ENCODE peak calls at places on chromosomes 5 and 9, in nine cellular contexts. H is kidney epithelial cell; D is activated CD8-positive, alpha-beta memory T cell treated with anti-CD3 and anti-CD28 coated beads, Interleukin-2, amount 50 U/mL, for 48 hours; R is LoVo; Y is NCI-H1105; S is RKO; N is putamen; J is stimulated activated CD4-positive, alpha-beta T cell treated with anti-CD3 and anti-CD28 coated beads, Interleukin-12 subunit alpha, Interleukin-12 subunit beta, amount 100 ng/mL, for 4 hours; E is stimulated activated naive B cell treated with anti-CD40 and anti-IgM and Interleukin-4, amounts not matched to agents 10 μg/mL and 1 μg/mL and 100 μg/mL, for 72 hours. L is an unnamed sample.

GRCh38 chr9:16268037-16269010 is 602.1 kb downstream of the BNC2 start:
- DNase-seq in J (no peak), H (no peak), S (no peak), R (no peak), E (no peak), N (no peak), Y (no peak), D (no peak), L (no peak)

GRCh38 chr9:116066221-116066620 is 87.4 kb upstream of the PAPPA start:
- DNase-seq in E (no peak), J (no peak), R (no peak), H (no peak), N (no peak), S (no peak), D (no peak), Y (no peak), L (no peak)

GRCh38 chr5:150428106-150428876 is 15.6 kb upstream of the CD74 start:
- DNase-seq in E (no peak), J (no peak), Y (no peak), D (no peak), S (no peak), R (no peak), H (no peak), N (peak), L (no peak)

GRCh38 chr9:87548159-87548558 is 50.5 kb downstream of the DAPK1 start:
- DNase-seq in E (no peak), N (no peak), S (no peak), Y (no peak), D (no peak), J (no peak), R (no peak), H (no peak), L (no peak)

GRCh38 chr5:173743641-173744343 is 127.3 kb upstream of the BOD1 start:
- DNase-seq in N (no peak), H (no peak), S (no peak), Y (no peak), R (no peak), E (no peak), D (no peak), J (no peak), L (no peak)

GRCh38 chr9:97518909-97519307 is 17.4 kb downstream of the TMOD1 start:
- DNase-seq in J (no peak), Y (no peak), E (no peak), S (peak), N (no peak), H (peak), D (no peak), R (peak), L (no peak)

GRCh38 chr9:69885931-69886330 is 65.3 kb downstream of the CFAP95 start:
- DNase-seq in J (no peak), H (no peak), S (no peak), E (no peak), N (peak), Y (no peak), R (no peak), D (no peak), L (no peak)

GRCh38 chr9:138098116-138098907 is 220.7 kb downstream of the CACNA1B start:
- DNase-seq in J (no peak), H (no peak), Y (no peak), D (peak), R (no peak), E (no peak), S (no peak), N (no peak), L (no peak)

GRCh38 chr5:14250094-14250777 is 107.1 kb downstream of the TRIO start:
- DNase-seq in S (no peak), R (no peak), E (no peak), D (no peak), Y (peak), N (peak), J (no peak), H (peak), L (no peak)

GRCh38 chr9:23858234-23858633 is 32.2 kb upstream of the ELAVL2 start:
- DNase-seq in N (no peak), D (no peak), H (no peak), Y (no peak), E (no peak), R (no peak), J (no peak), S (no peak), L (no peak)

GRCh38 chr5:80082731-80083114 is 47.6 kb downstream of the THBS4 start:
- DNase-seq in D (peak), N (peak), Y (peak), H (no peak), R (no peak), J (peak), E (peak), S (no peak), L (no peak)

GRCh38 chr9:102652471-102652870 is 342.7 kb upstream of the CYLC2 start:
- DNase-seq in Y (no peak), J (no peak), E (no peak), S (no peak), D (no peak), N (no peak), R (no peak), H (no peak), L (no peak)